ENCODE peak calls at places on chromosome 1, in five cellular contexts. A, Q, S, B and R are unnamed samples. For H3K27me3, the result is how much of the 10 kb centered on the place peaks cover.

GRCh38 chr1:1671365-1672119 is 12.7 kb upstream of the CDK11B start:
- DNase-seq in B (no peak), S (no peak), Q (no peak), A (no peak), R (no peak)

GRCh38 chr1:41361495-41362356 is 492 bp downstream of the FOXO6 start:
- DNase-seq in B (no peak), Q (no peak), S (no peak), A (no peak), R (no peak)

GRCh38 chr1:30844631-30845030 is 63.9 kb downstream of the SDC3 start:
- DNase-seq in A (no peak), S (no peak), B (no peak), Q (no peak), R (no peak)

GRCh38 chr1:29478879-29479278 is 242.6 kb downstream of the PTPRU start:
- DNase-seq in B (no peak), A (no peak), Q (no peak), S (no peak), R (no peak)

GRCh38 chr1:115170396-115170795 is 81.1 kb upstream of the TSPAN2 start:
- DNase-seq in A (no peak), S (no peak), Q (no peak), B (no peak), R (no peak)

GRCh38 chr1:47755368-47755990 is 241.7 kb downstream of the TRABD2B start:
- DNase-seq in S (peak), Q (no peak), A (no peak), B (no peak), R (peak)

GRCh38 chr1:41658444-41659158 is 174.1 kb upstream of the EDN2 start:
- DNase-seq in B (no peak), A (no peak), S (no peak), Q (no peak), R (no peak)

GRCh38 chr1:22855668-22856606 is 116.7 kb downstream of the LACTBL1 start:
- DNase-seq in S (no peak), Q (no peak), A (no peak), B (no peak), R (no peak)

GRCh38 chr1:15911927-15912326 is 64.0 kb downstream of the ZBTB17 start:
- DNase-seq in S (no peak), Q (no peak), B (no peak), A (no peak), R (no peak)

GRCh38 chr1:60281360-60281932 is 207.9 kb upstream of the C1orf87 start:
- DNase-seq in A (peak), Q (peak), B (peak), S (peak), R (no peak)

GRCh38 chr1:230072296-230072695 is 5.3 kb downstream of the GALNT2 start:
- DNase-seq in B (no peak), S (no peak), Q (no peak), A (no peak), R (no peak)

GRCh38 chr1:197481101-197481500 is 213.0 kb downstream of the CRB1 start:
- DNase-seq in B (no peak), Q (no peak), A (no peak), S (no peak), R (no peak)

GRCh38 chr1:148289647-148290046 is 137.6 kb upstream of the NBPF11 start:
- DNase-seq in B (no peak), A (no peak), S (no peak), Q (no peak), R (no peak)

GRCh38 chr1:180898441-180899219 is 14.1 kb upstream of the KIAA1614 start:
- DNase-seq in A (no peak), Q (no peak), B (no peak), S (no peak), R (no peak)

GRCh38 chr1:96722161-96722908 is 751 bp downstream of the PTBP2 start:
- DNase-seq in Q (peak), S (peak), B (peak), A (peak), R (no peak)

GRCh38 chr1:236021424-236022135 is 43.3 kb downstream of the NID1 start:
- DNase-seq in Q (peak), A (no peak), B (no peak), S (no peak), R (no peak)

GRCh38 chr1:155989242-155989991 is 11.1 kb upstream of the ARHGEF2 start:
- DNase-seq in A (peak), Q (no peak), S (peak), B (peak), R (peak)

GRCh38 chr1:5819391-5820025 is 172.7 kb downstream of the NPHP4 start:
- DNase-seq in B (no peak), S (no peak), Q (no peak), A (no peak), R (no peak)

GRCh38 chr1:202237052-202237451 is 43.5 kb downstream of the LGR6 start:
- DNase-seq in S (peak), Q (no peak), B (peak), A (no peak), R (peak)

GRCh38 chr1:61618193-61618592 is 106.7 kb downstream of the TM2D1 start:
- DNase-seq in Q (no peak), A (no peak), S (no peak), B (no peak), R (no peak)
- H3K27ac ChIP-seq in Q (no peak), A (no peak), S (no peak), B (no peak), R (no peak)

DNA sequence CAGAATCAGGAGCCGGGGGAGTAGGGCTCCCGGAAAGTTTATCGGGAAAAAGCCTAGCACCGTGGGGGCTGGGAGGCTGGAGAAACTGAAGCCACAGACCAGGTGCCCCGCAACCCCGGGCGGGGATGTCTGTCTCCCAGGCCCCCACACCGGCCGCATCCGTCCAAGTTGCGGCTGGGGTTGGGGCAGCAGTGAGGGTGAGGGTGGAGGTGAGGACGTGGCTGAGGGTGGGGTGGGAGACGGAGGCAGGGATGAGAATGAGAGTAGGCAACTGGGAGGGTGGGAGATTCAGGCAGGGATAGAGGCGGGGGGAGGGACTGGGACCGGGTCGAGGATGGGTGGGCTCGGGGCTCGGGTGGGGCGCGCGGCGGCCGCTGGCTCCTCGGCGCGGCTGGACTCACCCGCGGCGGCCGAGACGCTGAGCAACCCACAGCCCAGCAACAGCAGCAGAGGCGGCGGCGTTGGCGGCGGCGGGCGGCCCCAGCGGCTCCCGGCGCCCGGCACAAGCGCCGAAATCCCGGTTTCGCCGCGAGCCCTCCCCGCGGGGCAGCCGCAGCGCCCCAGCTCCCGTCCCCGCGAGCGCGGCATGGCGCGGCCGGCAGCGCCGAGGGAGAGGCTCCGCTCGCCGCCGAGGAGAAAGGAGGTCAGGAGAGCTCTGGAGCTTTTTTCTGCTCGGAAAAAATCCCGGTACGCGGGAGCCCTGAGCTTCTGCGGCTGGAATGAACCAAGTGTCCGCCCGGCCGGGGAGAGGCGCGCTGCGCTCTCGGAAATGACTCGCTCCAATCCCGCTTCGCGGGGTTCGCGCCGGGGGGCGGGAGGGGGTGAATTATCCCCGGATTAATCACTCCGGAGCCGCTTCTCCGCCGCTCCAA is at the start of gene CSMD2:
- DNase-seq in A (no peak), S (peak), B (peak), Q (peak), R (no peak)
- H3K27me3 ChIP-seq in A (under half), S (under half), B (under half), Q (under half), R (half or more)

GRCh38 chr1:163178628-163179027 is 24.1 kb downstream of the RGS5 start:
- DNase-seq in A (no peak), B (no peak), S (no peak), Q (no peak), R (no peak)
- H3K27ac ChIP-seq in A (no peak), B (no peak), S (no peak), Q (no peak), R (no peak)

DNA sequence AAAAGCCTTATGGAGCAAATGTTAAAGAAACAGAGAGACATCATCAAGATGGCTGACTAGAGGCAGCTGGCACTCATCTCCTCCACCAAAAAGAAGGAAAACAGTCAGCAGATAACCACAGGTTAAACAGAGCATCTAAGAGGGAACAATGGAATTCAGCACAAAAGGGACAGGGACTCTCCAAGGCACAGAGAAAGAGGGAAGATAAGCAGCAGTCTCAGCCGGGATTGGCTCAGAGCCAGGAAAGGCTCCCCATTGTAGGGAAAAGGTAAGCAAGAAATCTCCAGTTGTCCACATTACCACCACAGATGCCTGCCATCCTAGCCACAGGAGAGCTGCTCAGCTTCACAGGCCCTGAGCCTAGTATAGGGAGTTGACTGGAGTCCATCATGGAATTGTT is 605.5 kb downstream of the SMYD3 start:
- DNase-seq in A (no peak), S (no peak), B (no peak), Q (no peak), R (no peak)
- H3K27me3 ChIP-seq in A (under half), S (under half), B (under half), Q (under half), R (under half)

DNA sequence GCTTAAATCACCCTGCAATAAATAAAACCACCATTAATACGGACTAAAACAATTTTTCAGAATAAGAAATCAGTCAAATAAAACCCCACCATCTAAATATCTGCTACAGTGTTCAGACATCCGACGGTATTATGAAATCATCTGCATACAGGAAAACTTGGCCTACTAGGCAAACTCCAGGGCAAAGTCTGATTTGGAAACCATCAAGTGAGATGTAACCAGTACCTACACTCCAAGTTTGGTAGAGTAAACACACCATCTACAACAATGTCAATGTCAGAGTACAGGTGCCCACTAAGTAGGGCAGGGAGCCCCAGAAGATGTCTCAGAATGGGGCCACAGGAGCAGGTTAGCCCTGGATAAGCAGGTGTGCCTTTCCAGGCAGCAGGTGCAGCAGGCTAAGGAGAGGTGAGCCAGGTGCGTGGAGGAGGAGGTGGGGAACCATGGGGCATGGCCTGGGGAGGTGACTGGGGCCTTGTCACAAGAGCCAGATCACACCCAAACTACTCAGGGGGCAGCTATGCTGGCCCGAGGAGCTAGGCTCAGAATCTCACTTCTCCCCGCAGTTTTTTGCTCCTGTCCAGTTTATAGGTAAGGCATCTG is 59.6 kb downstream of the CAPZB start:
- DNase-seq in A (no peak), B (no peak), Q (no peak), S (no peak), R (no peak)
- H3K27ac ChIP-seq in A (peak), B (no peak), Q (no peak), S (no peak), R (no peak)

DNA sequence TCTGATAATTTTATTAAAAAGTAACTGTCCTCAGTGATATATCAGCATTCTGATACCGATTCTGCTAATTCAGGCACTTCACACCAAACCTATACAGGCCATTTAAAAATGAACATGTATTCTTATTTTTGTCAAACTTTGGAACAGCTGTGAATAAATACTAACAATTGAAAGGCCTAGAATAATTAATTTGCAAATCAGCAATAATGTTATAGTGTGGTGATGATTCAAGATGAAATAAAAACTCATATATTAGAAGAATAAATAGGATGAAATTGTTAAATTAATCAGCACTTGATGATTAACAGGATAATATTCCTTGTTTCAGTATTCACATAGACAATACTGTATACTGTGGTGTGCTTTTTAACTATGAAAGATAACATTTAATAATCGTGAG is 9.9 kb downstream of the CDKN2C start:
- DNase-seq in B (no peak), Q (no peak), A (no peak), S (no peak), R (no peak)
- H3K27me3 ChIP-seq in B (under half), Q (under half), A (under half), S (under half), R (under half)